ENCODE peak calls at places on chromosome 20, in five cellular contexts. N, W, I, D and J are unnamed samples.

GRCh38 chr20:2869381-2869780 is 3.9 kb upstream of the PTPRA start:
- DNase-seq in N (no peak), W (no peak), I (no peak), D (no peak), J (no peak)

GRCh38 chr20:61951695-61952533 is 113.8 kb downstream of the TAF4 start:
- DNase-seq in N (peak; percentile 58), W (no peak), I (peak; percentile 85), D (no peak), J (no peak)

GRCh38 chr20:24989162-24989561 is 3.4 kb downstream of the APMAP start:
- DNase-seq in N (no peak), W (no peak), I (no peak), D (peak; percentile 17), J (no peak)

GRCh38 chr20:24951536-24952047 is 2.5 kb downstream of the CST7 start:
- DNase-seq in N (no peak), W (no peak), I (no peak), D (peak; percentile 24), J (no peak)

GRCh38 chr20:52015155-52015554 is 176.4 kb downstream of the ZFP64 start:
- DNase-seq in N (no peak), W (no peak), I (no peak), D (no peak), J (no peak)

GRCh38 chr20:25057234-25058050 is 497 bp downstream of the ACSS1 start:
- DNase-seq in N (peak; percentile 31), W (no peak), I (peak; percentile 72), D (peak; percentile 86), J (peak; percentile 69)

GRCh38 chr20:420721-421574 is 12.8 kb downstream of the RBCK1 start:
- DNase-seq in N (peak; percentile 65), W (no peak), I (peak; percentile 66), D (peak; percentile 57), J (no peak)

GRCh38 chr20:61977387-61977786 is 88.3 kb downstream of the TAF4 start:
- DNase-seq in N (no peak), W (no peak), I (no peak), D (no peak), J (no peak)

GRCh38 chr20:33910529-33911327 is 83.0 kb upstream of the RALY start:
- DNase-seq in N (no peak), W (no peak), I (no peak), D (no peak), J (no peak)

GRCh38 chr20:44447827-44448419 is 27.8 kb upstream of the TTPAL start:
- DNase-seq in N (no peak), W (no peak), I (no peak), D (no peak), J (no peak)

GRCh38 chr20:31862157-31862470 is 8.2 kb downstream of the DUSP15 start:
- DNase-seq in N (no peak), W (no peak), I (no peak), D (no peak), J (no peak)

GRCh38 chr20:35506872-35507638 is 22.4 kb downstream of the C20orf173 start:
- DNase-seq in N (no peak), W (no peak), I (no peak), D (no peak), J (no peak)

GRCh38 chr20:48928832-48929725 is 7.6 kb downstream of the ARFGEF2 start:
- DNase-seq in N (no peak), W (no peak), I (no peak), D (no peak), J (peak; percentile 49)

GRCh38 chr20:59604770-59605665 is 678 bp downstream of the PHACTR3 start:
- DNase-seq in N (no peak), W (no peak), I (peak; percentile 60), D (no peak), J (no peak)

GRCh38 chr20:63309261-63310071 is 16.5 kb downstream of the COL20A1 start:
- DNase-seq in N (peak; percentile 75), W (no peak), I (peak; percentile 76), D (peak; percentile 36), J (no peak)

GRCh38 chr20:57522380-57522973 is 2.5 kb downstream of the CTCFL start:
- DNase-seq in N (no peak), W (no peak), I (no peak), D (no peak), J (no peak)

GRCh38 chr20:2795451-2795850 is 5.0 kb downstream of the CPXM1 start:
- DNase-seq in N (peak; percentile 48), W (no peak), I (no peak), D (no peak), J (no peak)

GRCh38 chr20:62088258-62089127 is 22.8 kb upstream of the TAF4 start:
- DNase-seq in N (peak; percentile 68), W (peak; percentile 86), I (no peak), D (no peak), J (no peak)

GRCh38 chr20:52490715-52491430 is 299.3 kb upstream of the ZFP64 start:
- DNase-seq in N (no peak), W (no peak), I (no peak), D (no peak), J (no peak)

GRCh38 chr20:7094438-7094997 is 327.0 kb downstream of the BMP2 start:
- DNase-seq in N (peak; percentile 29), W (peak; percentile 4), I (peak; percentile 65), D (no peak), J (no peak)

GRCh38 chr20:7734216-7734615 is 206.0 kb downstream of the HAO1 start:
- DNase-seq in N (no peak), W (no peak), I (no peak), D (no peak), J (no peak)

GRCh38 chr20:60136640-60137411 is 178.6 kb downstream of the CDH26 start:
- DNase-seq in N (no peak), W (no peak), I (no peak), D (no peak), J (no peak)

GRCh38 chr20:34185766-34186620 is 55.2 kb upstream of the ASIP start:
- DNase-seq in N (no peak), W (no peak), I (no peak), D (no peak), J (no peak)

GRCh38 chr20:38109025-38109541 is 56.0 kb downstream of the TGM2 start:
- DNase-seq in N (no peak), W (no peak), I (no peak), D (no peak), J (peak; percentile 47)

GRCh38 chr20:1299522-1299921 is 29.4 kb downstream of the SDCBP2 start:
- DNase-seq in N (peak; percentile 48), W (peak; percentile 37), I (peak; percentile 73), D (no peak), J (no peak)

GRCh38 chr20:43442310-43442880 is 15.3 kb upstream of the SRSF6 start:
- DNase-seq in N (no peak), W (no peak), I (peak; percentile 20), D (no peak), J (no peak)

GRCh38 chr20:60147004-60147403 is 188.8 kb downstream of the CDH26 start:
- DNase-seq in N (no peak), W (no peak), I (no peak), D (no peak), J (no peak)

GRCh38 chr20:64048402-64049044 is 916 bp downstream of the SOX18 start:
- DNase-seq in N (peak; percentile 57), W (no peak), I (peak; percentile 58), D (no peak), J (no peak)

GRCh38 chr20:32167552-32167951 is 40.0 kb downstream of the PLAGL2 start:
- DNase-seq in N (no peak), W (no peak), I (no peak), D (no peak), J (no peak)

GRCh38 chr20:61256819-61257218 is 4.8 kb downstream of the CDH4 start:
- DNase-seq in N (no peak), W (no peak), I (no peak), D (no peak), J (no peak)

GRCh38 chr20:57698867-57699275 is 10.9 kb downstream of the PMEPA1 start:
- DNase-seq in N (no peak), W (no peak), I (no peak), D (no peak), J (no peak)

DNA sequence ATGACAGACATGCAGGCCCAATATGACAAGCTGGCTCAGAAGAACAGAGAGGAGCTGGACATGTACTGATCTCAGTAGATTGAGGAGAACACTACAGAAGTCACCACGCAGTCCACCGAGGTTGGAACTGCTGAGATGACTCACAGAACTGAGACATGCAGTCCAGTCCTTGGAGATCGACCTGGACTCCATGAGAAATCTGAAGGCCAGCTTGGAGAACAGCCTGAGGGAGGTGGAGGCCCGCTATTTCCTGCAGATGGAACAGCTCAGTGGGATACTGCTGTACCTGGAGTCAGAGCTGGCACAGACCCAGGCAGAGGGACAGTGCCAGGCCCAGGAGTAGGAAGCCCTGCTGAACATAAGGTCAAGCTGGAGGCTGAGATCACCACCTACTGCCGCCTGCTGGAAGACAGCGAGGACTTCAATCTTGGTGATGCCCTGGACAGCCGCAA is 21.3 kb downstream of the RNF114 start:
- DNase-seq in N (no peak), W (no peak), I (no peak), D (no peak), J (no peak)
- H3K4me1 ChIP-seq in N (no peaks in the 10 kb centered on the region), W (no peaks in the 10 kb centered on the region), I (no peaks in the 10 kb centered on the region), D (no peaks in the 10 kb centered on the region), J (no peaks in the 10 kb centered on the region)

DNA sequence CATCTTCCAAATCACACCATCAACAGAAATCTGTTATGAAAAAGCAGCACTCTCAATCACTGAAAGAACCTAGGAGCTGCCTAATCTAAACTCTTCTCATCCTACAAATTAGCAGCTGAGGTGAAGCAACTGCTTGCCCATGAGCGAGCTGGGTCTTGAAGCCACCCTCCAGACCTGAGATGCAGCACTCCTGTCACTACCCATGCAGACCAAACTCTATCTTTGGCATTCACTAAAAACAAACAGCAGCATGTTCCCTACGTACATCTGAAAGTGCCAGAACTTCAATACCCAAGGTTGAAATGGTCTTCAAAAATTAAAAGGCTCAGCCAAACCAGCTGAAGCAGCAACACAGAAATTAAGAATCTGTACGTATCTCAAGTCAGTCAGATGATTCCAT is 14.3 kb downstream of the ADNP start:
- DNase-seq in N (no peak), W (no peak), I (no peak), D (no peak), J (no peak)
- TF ChIP-seq POLR2AphosphoS5 in N (no peak), W (no peak), I (no peak), D (no peak), J (no peak)

DNA sequence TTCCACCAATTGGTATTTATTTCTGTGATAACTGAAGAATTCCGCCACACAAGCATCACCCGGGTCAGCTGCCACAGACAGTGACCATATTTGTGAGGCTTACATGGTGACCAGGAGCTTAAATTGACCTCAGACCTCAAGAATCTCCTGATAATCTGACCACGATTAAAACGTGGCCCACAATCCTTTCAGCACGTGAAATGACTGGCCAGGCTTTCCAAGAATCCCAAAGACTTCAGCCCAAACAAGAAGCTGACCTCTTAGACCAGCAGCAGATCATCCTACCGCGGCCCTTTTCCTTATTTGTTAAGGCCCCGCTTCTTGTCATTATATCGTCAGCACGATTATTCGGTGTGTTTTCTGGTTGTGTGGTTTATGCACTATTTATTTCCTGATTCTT is 45.6 kb upstream of the CD93 start:
- DNase-seq in N (no peak), W (no peak), I (no peak), D (no peak), J (no peak)
- TF ChIP-seq CTCF in N (no peak), W (no peak), I (no peak), D (no peak), J (no peak)

DNA sequence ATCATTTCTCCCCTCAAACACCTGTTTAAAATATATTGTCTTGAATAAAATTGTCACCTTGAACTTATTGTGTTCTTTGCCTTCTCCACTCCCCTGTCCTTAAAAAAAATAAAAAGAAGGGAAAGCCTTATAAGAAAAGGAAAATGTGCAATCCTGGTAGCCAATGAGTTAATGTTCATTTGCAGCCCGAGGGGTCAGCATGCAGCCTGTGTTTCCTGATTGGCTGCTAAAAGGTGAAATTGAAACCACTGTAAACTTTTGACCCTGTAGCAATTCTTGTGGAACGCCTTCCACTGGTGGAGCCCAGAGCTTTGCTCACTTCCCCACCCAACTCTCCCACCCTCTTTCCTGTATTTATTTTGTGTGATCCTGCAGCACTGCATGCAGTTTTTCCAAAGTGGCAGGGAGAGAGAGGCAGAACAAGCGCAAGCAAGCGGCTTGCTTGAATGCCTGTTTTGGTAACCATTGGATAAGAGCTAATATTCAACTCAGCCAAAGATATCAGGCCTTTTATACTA is 74.9 kb downstream of the NCOA3 start:
- DNase-seq in N (peak; percentile 77), W (peak; percentile 85), I (peak; percentile 54), D (peak; percentile 55), J (peak; percentile 46)
- H3K4me1 ChIP-seq in N (peaks cover 33% of the 10 kb centered on the region), W (peaks cover 62% of the 10 kb centered on the region), I (peaks cover 60% of the 10 kb centered on the region), D (peaks cover 80% of the 10 kb centered on the region), J (no peaks in the 10 kb centered on the region)